ENCODE peak calls at places on chromosomes 12 and 14, in four cellular contexts. E is K562, X is HCT116, J is Panc1. G is an unnamed sample.

GRCh38 chr12:26701604-26702215 is 131.3 kb downstream of the ITPR2 start:
- DNase-seq in E (peak; percentile 14), X (peak; percentile 28), J (no peak), G (peak; percentile 23)

GRCh38 chr12:45302621-45303020 is 86.7 kb downstream of the ANO6 start:
- DNase-seq in E (no peak), X (no peak), J (no peak), G (no peak)

GRCh38 chr12:61097991-61098580 is 1162.1 kb upstream of the USP15 start:
- DNase-seq in E (no peak), X (no peak), J (no peak), G (no peak)

GRCh38 chr14:22333408-22334274 is 255.4 kb downstream of the DAD1 start:
- DNase-seq in E (peak; percentile 19), X (peak; percentile 79), J (peak; percentile 76), G (peak; percentile 91)

GRCh38 chr12:100229036-100229635 is 28.5 kb downstream of the ACTR6 start:
- DNase-seq in E (no peak), X (peak; percentile 15), J (peak; percentile 7), G (peak; percentile 28)

GRCh38 chr14:51095854-51096823 is 1.2 kb upstream of the TRIM9 start:
- DNase-seq in E (no peak), X (no peak), J (no peak), G (no peak)

GRCh38 chr14:94058128-94058673 is 22.8 kb downstream of the DDX24 start:
- DNase-seq in E (no peak), X (no peak), J (no peak), G (no peak)

GRCh38 chr12:67786086-67786485 is 137.5 kb downstream of the DYRK2 start:
- DNase-seq in E (no peak), X (no peak), J (no peak), G (no peak)

GRCh38 chr12:8734873-8735381 is 37.1 kb downstream of the RIMKLB start:
- DNase-seq in E (no peak), X (no peak), J (no peak), G (no peak)

GRCh38 chr14:78022059-78022458 is 148.1 kb upstream of the NRXN3 start:
- DNase-seq in E (peak; percentile 69), X (peak; percentile 67), J (peak; percentile 28), G (peak; percentile 54)

GRCh38 chr14:71918955-71919354 is 13.3 kb upstream of the RGS6 start:
- DNase-seq in E (no peak), X (no peak), J (no peak), G (no peak)

GRCh38 chr12:123801573-123802178 is 39.6 kb downstream of the DNAH10 start:
- DNase-seq in E (no peak), X (peak; percentile 26), J (no peak), G (no peak)

GRCh38 chr12:29316772-29317171 is 64.2 kb downstream of the ERGIC2 start:
- DNase-seq in E (no peak), X (no peak), J (no peak), G (no peak)

GRCh38 chr12:104549820-104550480 is 93.2 kb downstream of the CHST11 start:
- DNase-seq in E (no peak), X (peak; percentile 36), J (no peak), G (no peak)

GRCh38 chr12:114732426-114733030 is 48.6 kb upstream of the TBX3 start:
- DNase-seq in E (no peak), X (no peak), J (no peak), G (peak; percentile 15)
- TF ChIP-seq TCF7L2 in E (no peak), X (no peak), J (no peak), G (no peak)

GRCh38 chr12:38886064-38886463 is 19.3 kb downstream of the CPNE8 start:
- DNase-seq in E (no peak), X (peak; percentile 4), J (no peak), G (peak; percentile 52)
- TF ChIP-seq TCF7L2 in E (no peak), X (no peak), J (no peak), G (no peak)

GRCh38 chr14:44657153-44657552 is 150.1 kb upstream of the FSCB start:
- DNase-seq in E (no peak), X (no peak), J (no peak), G (no peak)
- TF ChIP-seq TCF7L2 in E (no peak), X (no peak), J (no peak), G (no peak)

DNA sequence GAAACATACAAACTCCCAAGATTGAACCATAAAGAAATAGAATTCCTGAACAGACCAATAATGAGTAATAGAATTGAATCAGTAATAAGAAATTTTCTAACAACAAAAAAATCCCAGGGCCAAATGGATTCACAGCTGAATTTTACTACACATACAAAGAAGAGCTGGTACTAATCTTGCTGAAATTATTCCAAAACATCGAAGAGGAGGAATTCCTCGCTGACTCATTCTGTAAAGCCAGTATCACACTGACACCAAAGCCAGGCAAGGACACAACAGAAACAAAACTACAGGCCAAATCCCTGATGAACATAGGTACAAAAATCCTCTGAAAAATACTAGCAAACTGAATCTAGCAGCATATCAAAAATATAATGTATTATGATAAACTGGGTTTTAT is 367.8 kb upstream of the CLEC14A start:
- DNase-seq in E (no peak), X (no peak), J (no peak), G (no peak)
- TF ChIP-seq TCF7L2 in E (no peak), X (no peak), J (no peak), G (no peak)

DNA sequence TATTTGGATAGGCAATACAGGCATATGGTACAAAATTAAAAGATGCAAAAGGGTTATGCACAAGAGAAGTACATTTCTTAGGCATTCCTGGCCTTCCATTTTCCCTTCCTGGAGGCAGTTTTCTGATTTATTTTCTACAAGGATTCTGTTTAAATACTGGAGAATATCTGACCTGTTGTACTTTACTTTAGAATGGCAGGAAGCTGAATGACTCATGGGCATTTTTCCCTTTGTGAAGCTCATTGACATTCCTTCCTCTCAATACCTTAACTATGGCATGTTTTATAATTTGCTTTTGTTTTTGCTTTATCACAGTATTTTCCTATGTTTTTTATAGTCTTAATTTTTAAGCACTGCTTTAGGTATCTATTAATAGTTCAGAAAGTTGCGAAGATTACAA is 62.7 kb downstream of the RCOR1 start:
- DNase-seq in E (no peak), X (no peak), J (no peak), G (peak; percentile 74)
- TF ChIP-seq TCF7L2 in E (no peak), X (no peak), J (no peak), G (no peak)

DNA sequence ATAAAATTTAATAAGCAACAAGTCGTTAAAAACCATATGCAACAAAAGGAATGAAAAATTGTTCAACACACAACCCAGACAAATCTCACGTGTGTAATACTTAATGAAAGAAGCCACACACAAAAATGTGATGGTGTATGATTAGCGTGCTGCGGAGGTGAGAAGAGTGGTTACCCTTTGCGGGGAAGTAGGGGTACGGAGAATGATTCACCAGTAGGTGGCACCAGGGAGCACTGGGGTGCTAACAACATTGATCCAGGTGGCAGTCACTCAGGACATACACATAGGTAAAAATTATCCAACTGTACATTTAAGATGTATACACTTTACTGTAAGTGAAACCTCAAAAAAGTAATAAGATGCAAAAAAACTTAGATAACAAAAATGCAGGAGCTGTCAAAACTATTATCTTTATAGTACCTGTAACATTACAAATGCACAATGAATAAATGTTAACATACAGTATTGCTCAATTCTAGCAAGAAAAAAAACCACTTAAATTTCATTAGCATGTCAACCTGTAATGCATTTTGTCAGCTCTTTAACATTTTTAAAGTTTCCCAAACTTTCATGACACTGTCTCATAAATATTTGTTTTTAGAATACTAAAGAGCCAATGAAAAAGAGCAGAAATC is 46.8 kb downstream of the TMCC3 start:
- DNase-seq in E (peak; percentile 56), X (peak; percentile 22), J (no peak), G (peak; percentile 5)
- TF ChIP-seq TCF7L2 in E (no peak), X (no peak), J (no peak), G (no peak)

DNA sequence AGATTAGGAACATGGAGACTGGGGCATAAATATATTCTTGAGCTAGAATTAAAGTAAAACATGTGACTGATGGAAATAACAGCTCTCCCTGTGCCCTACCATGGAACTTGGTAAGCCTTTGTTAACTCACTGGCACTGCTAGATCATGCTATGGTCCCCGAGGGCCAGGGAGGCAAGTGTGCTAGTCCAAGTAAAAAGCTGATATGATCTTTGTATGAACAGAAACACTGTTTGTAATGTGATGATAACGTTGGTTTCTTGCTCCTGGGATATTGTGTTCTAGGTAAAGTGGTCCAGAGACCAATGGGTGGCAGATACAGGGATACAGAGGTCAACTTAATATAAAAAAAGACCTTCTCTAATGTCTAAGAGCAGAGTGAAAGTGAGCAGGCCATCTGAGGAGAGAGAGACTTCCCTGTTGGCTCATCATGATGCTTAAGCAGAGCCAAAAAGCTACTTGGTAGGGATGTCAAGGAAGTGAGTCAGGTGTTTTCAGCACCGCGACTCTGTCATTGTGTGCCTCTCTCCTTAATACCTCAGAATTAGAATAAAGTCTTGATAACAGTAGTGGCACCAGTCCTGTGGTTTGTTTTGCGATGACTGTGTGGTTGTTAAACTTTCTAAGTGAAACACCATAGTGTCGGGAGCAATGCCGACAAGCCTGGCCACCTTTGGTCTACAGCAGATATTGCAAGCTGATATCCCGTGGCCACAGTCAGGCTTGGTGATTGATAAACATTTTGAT is 27.7 kb downstream of the BICD1 start:
- DNase-seq in E (no peak), X (no peak), J (no peak), G (no peak)
- TF ChIP-seq TCF7L2 in E (no peak), X (no peak), J (no peak), G (no peak)

GRCh38 chr12:88812610-88813009 is 232.3 kb upstream of the KITLG start:
- DNase-seq in E (no peak), X (no peak), J (no peak), G (no peak)
- TF ChIP-seq TCF7L2 in E (no peak), X (no peak), J (no peak), G (no peak)